ENCODE peak calls at places on chromosomes 2 and 18, in nine cellular contexts. A is kidney epithelial cell; J is stimulated activated CD8-positive, alpha-beta memory T cell treated with anti-CD3 and anti-CD28 coated beads, Interleukin-4, amount 100 ng/mL, for 4 hours; H is frontal cortex; Q is T-helper 2 cell; I is HEK293T; D is dorsolateral prefrontal cortex; X is cardiac septum; Z is nucleus accumbens. B is an unnamed sample.

GRCh38 chr18:4510709-4511108 is 55.6 kb upstream of the DLGAP1 start:
- DNase-seq in A (no peak), J (no peak), H (no peak), Q (no peak), I (peak), D (no peak), X (no peak), Z (peak), B (no peak)

GRCh38 chr2:235665656-235666239 is 171.9 kb downstream of the AGAP1 start:
- DNase-seq in A (no peak), J (no peak), H (no peak), Q (no peak), I (no peak), D (no peak), X (peak), Z (no peak), B (no peak)

GRCh38 chr2:146239392-146240135 is 1605.3 kb upstream of the ACVR2A start:
- DNase-seq in A (no peak), J (no peak), H (no peak), Q (no peak), I (no peak), D (no peak), X (no peak), Z (no peak), B (no peak)

GRCh38 chr2:105454801-105455485 is 56.1 kb upstream of the FHL2 start:
- DNase-seq in A (peak), J (no peak), H (no peak), Q (no peak), I (no peak), D (no peak), X (no peak), Z (no peak), B (peak)

GRCh38 chr2:84942964-84943421 is 28.0 kb upstream of the KCMF1 start:
- DNase-seq in A (no peak), J (no peak), H (no peak), Q (no peak), I (no peak), D (no peak), X (no peak), Z (no peak), B (no peak)

GRCh38 chr18:13387856-13388548 is 169.4 kb downstream of the LDLRAD4 start:
- DNase-seq in A (no peak), J (no peak), H (no peak), Q (no peak), I (no peak), D (no peak), X (peak), Z (no peak), B (no peak)

GRCh38 chr18:12531747-12532146 is 124.0 kb downstream of the PRELID3A start:
- DNase-seq in A (no peak), J (no peak), H (no peak), Q (no peak), I (no peak), D (no peak), X (no peak), Z (no peak), B (no peak)

GRCh38 chr18:78618726-78619125 is 360.9 kb upstream of the SALL3 start:
- DNase-seq in A (no peak), J (no peak), H (no peak), Q (no peak), I (no peak), D (no peak), X (peak), Z (no peak), B (no peak)

GRCh38 chr2:10005461-10005860 is 37.9 kb upstream of the KLF11 start:
- DNase-seq in A (no peak), J (no peak), H (no peak), Q (no peak), I (no peak), D (no peak), X (peak), Z (no peak), B (no peak)

GRCh38 chr18:36181386-36181785 is 5.9 kb upstream of the MOCOS start:
- DNase-seq in A (no peak), J (no peak), H (no peak), Q (no peak), I (no peak), D (no peak), X (no peak), Z (no peak), B (no peak)

GRCh38 chr2:237892478-237892877 is 33.1 kb downstream of the RAMP1 start:
- DNase-seq in A (no peak), J (no peak), H (no peak), Q (no peak), I (no peak), D (no peak), X (no peak), Z (no peak), B (no peak)

GRCh38 chr2:118492335-118492734 is 355.1 kb downstream of the EN1 start:
- DNase-seq in A (no peak), J (no peak), H (no peak), Q (no peak), I (no peak), D (no peak), X (no peak), Z (no peak), B (no peak)

GRCh38 chr2:38709515-38710194 is 41.5 kb downstream of the SRSF7 start:
- DNase-seq in A (no peak), J (no peak), H (no peak), Q (peak), I (no peak), D (no peak), X (no peak), Z (no peak), B (no peak)